ENCODE peak calls at places on chromosomes 3 and 15, in eight cellular contexts. A, U, M, K, D, C, V and F are unnamed samples.
A peak's percentile ranks its signal among the peaks of the same experiment; 100 is the strongest.

GRCh38 chr3:42277676-42278075 is 11.7 kb upstream of the CCK start:
- DNase-seq in U (no peak), K (no peak), C (no peak), M (no peak), V (no peak), D (no peak), A (no peak), F (no peak)

GRCh38 chr15:61116830-61117229 is 112.3 kb downstream of the RORA start:
- DNase-seq in K (no peak), M (no peak), A (no peak), U (no peak), V (no peak), D (no peak), C (peak; percentile 14), F (no peak)

GRCh38 chr3:167241048-167241845 is 138.8 kb downstream of the ZBBX start:
- DNase-seq in V (no peak), U (no peak), D (no peak), K (no peak), A (no peak), M (no peak), C (no peak), F (no peak)

GRCh38 chr3:21390136-21390535 is 360.9 kb downstream of the ZNF385D start:
- DNase-seq in D (no peak), M (no peak), U (no peak), A (no peak), V (peak; percentile 17), C (no peak), K (no peak), F (no peak)

GRCh38 chr3:72176537-72177041 is 391.6 kb upstream of the PROK2 start:
- DNase-seq in V (no peak), D (no peak), A (no peak), M (no peak), U (peak; percentile 60), K (no peak), C (no peak), F (no peak)

GRCh38 chr3:133384331-133385027 is 15.4 kb upstream of the BFSP2 start:
- DNase-seq in A (peak; percentile 74), D (peak; percentile 38), U (peak; percentile 61), C (peak; percentile 78), K (peak; percentile 77), V (peak; percentile 49), M (peak; percentile 55), F (peak; percentile 71)

GRCh38 chr15:72086010-72086697 is 31.8 kb downstream of the MYO9A start:
- DNase-seq in A (no peak), D (peak; percentile 18), U (no peak), K (no peak), C (no peak), M (no peak), V (no peak), F (no peak)

GRCh38 chr3:120442975-120443517 is 7.7 kb downstream of the FSTL1 start:
- DNase-seq in M (no peak), D (no peak), V (no peak), C (peak; percentile 43), A (no peak), K (no peak), U (no peak), F (no peak)

GRCh38 chr3:71926242-71926560 is 141.3 kb upstream of the PROK2 start:
- DNase-seq in M (peak; percentile 31), A (peak; percentile 28), D (no peak), V (peak; percentile 7), C (peak; percentile 59), K (no peak), U (peak; percentile 57), F (peak; percentile 67)

GRCh38 chr3:73010158-73010557 is 13.5 kb downstream of the PPP4R2 start:
- DNase-seq in D (no peak), A (no peak), M (no peak), U (no peak), C (no peak), K (no peak), V (no peak), F (no peak)

DNA sequence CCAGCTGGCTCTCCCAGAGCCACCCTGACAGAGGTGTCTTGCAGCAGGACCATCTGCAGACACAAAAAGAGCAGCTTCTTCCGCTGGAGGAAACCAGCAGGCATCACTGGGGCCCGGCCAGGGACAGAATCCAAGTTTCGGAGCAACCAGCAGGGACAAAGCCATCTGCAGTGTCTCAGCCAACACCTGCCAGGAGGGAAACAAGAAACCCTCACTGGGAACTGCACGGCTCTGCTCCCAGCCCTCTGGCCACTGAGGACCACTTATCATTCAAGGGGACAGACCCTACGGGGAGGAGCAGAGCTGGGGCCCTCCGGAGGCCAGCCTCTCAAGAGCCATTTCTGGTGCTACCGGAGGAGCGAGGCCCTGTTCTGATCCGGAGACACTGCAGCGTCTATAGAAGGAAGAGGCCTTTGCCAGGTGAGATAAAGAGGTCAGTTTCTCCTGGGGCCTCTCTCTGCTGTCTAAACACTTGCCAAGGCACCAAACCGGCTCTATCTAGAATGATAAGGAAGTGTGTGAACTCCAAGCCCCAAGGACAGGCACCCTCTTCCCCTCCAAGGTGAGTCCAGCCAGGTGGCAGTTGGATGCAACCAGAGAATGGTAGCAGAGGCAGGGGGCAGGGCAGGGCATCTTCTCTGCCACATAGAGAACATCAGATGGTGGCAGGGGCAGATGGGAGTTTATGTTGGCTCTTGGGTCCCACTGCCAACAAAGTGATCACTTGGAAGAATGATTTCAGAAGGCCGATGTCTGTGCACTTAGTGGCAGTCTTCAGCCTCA is 89.0 kb downstream of the CHSY1 start:
- DNase-seq in V (peak; percentile 66), U (no peak), C (no peak), K (peak; percentile 59), M (no peak), A (no peak), D (peak; percentile 86), F (no peak)
- TF ChIP-seq CTCF in V (no peak), U (no peak), C (no peak), K (no peak), M (no peak), A (no peak), D (no peak), F (no peak)

DNA sequence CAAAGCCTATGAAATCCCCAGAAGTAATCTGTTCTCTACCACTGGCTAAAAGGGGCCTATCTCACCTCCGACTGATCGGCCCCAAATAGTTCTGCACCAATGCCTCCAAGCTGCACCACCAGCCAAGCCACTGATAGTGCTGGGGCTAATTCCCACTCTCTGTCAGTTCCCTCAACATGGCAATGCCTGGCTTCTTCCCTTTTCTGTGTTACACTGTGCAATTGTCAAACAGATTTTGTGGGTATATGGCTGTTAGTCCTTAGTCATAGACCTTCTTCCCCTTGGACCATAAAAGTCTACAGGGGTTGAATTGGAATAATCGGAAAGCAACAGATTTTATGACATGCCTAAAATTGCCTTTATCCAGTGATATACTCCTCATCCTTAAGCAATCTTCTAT is 9.3 kb upstream of the UBE2E2 start:
- DNase-seq in U (no peak), D (no peak), A (no peak), C (no peak), V (no peak), M (no peak), K (no peak), F (no peak)
- TF ChIP-seq CTCF in U (no peak), D (no peak), A (no peak), C (no peak), V (no peak), M (no peak), K (no peak), F (no peak)

DNA sequence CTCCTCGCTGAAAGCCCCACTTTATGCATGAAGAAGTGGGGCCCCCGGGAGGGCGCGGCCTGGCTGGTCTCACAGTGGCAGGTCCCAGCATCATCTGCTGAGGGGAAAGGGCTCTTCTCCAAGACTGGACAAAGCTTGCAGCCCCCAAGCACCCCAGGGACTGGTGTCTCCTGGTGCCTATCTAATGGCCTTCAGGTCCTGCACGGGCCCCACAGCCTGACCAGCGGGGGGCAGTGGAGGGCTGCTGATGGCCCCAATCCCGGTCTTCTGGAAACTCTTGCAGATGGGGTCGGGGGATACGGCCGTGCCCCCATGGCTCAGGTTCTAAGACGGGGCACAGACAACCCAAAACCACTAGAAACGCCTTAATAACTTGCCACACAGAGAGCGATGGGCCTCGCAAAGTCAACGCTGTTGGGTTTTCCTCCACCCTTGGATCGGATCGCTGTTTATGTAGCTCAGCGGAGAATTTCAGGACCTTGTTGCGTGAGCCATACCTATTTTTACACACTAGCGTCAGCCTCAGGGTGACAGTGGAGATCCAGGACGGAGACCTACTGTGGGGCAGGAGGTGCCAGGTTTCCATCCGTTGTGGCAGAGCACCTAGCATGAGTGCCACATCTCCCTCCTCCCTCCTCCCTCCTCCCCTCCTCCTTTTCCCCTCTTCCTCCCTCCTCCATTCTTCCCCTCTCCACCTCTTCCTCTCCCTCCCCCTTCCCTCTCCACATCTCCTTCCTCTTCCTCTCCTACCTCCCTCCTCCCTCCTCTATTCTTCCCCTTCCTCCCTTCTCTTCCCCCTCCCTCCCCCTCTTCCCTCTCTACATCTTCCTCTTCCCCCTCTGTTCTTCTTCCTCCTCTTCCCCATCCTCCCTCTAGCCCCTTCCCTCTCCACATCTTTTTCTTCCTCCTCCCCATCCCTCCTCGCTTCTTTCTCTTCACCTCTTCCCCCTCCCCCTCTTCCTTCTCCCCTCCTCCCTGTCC is 79.3 kb upstream of the ALDH1L1 start:
- DNase-seq in C (peak; percentile 63), K (peak; percentile 87), A (peak; percentile 69), V (peak; percentile 59), D (peak; percentile 74), M (peak; percentile 31), U (no peak), F (peak; percentile 63)
- TF ChIP-seq CTCF in C (peak; percentile 80), K (peak; percentile 50), A (peak; percentile 47), V (peak; percentile 83), D (peak; percentile 83), M (peak; percentile 47), U (peak; percentile 12), F (peak; percentile 64)

GRCh38 chr3:63745757-63746156 is 73.3 kb upstream of the C3orf49 start:
- DNase-seq in A (no peak), D (no peak), U (no peak), M (no peak), V (no peak), C (no peak), K (no peak), F (no peak)

GRCh38 chr3:63751459-63751858 is 67.6 kb upstream of the C3orf49 start:
- DNase-seq in K (no peak), M (no peak), A (no peak), V (no peak), U (no peak), C (no peak), D (no peak), F (no peak)

GRCh38 chr3:63746211-63746610 is 72.9 kb upstream of the C3orf49 start:
- DNase-seq in A (no peak), V (no peak), U (no peak), K (no peak), M (no peak), C (no peak), D (no peak), F (no peak)
- TF ChIP-seq CTCF in A (no peak), V (no peak), U (no peak), K (no peak), M (no peak), C (no peak), D (no peak), F (no peak)